ENCODE peak calls at places on chromosomes 11 and 22, in eight cellular contexts. T is thyroid gland, B is A549, D is Caco-2, S is IMR-90, Y is OCI-LY7, E is stomach, C is thoracic aorta. F is an unnamed sample.

GRCh38 chr22:50027639-50028537 is 15.3 kb upstream of the IL17REL start:
- DNase-seq in T (peak; percentile 87), B (peak; percentile 37), D (no peak), S (peak; percentile 13), Y (peak; percentile 9), E (peak; percentile 87), C (no peak), F (peak; percentile 60)

GRCh38 chr11:126697937-126698336 is 302.6 kb downstream of the KIRREL3 start:
- DNase-seq in T (no peak), B (no peak), D (no peak), S (no peak), Y (no peak), E (no peak), C (no peak), F (no peak)

GRCh38 chr11:45647329-45647728 is 18.1 kb downstream of the CHST1 start:
- DNase-seq in T (no peak), B (no peak), D (no peak), S (no peak), Y (no peak), E (no peak), C (no peak), F (no peak)

GRCh38 chr22:44765571-44766285 is 13.4 kb downstream of the ARHGAP8 start:
- DNase-seq in T (peak; percentile 59), B (no peak), D (no peak), S (no peak), Y (no peak), E (peak; percentile 63), C (no peak), F (peak; percentile 51)

GRCh38 chr22:47548953-47549740 is 786.7 kb downstream of the TBC1D22A start:
- DNase-seq in T (no peak), B (no peak), D (no peak), S (no peak), Y (no peak), E (no peak), C (no peak), F (no peak)

GRCh38 chr11:4680341-4680740 is 17.3 kb downstream of the OR51E2 start:
- DNase-seq in T (no peak), B (no peak), D (no peak), S (no peak), Y (no peak), E (no peak), C (no peak), F (no peak)

GRCh38 chr11:18492888-18493287 is 33.9 kb downstream of the TSG101 start:
- DNase-seq in T (peak; percentile 17), B (no peak), D (no peak), S (no peak), Y (no peak), E (no peak), C (no peak), F (no peak)

GRCh38 chr22:19802881-19803735 is 42.5 kb downstream of the TBX1 start:
- DNase-seq in T (no peak), B (no peak), D (peak; percentile 14), S (no peak), Y (no peak), E (no peak), C (no peak), F (peak; percentile 37)

GRCh38 chr11:11752688-11753087 is 89.1 kb upstream of the USP47 start:
- DNase-seq in T (no peak), B (no peak), D (no peak), S (no peak), Y (no peak), E (no peak), C (no peak), F (no peak)

GRCh38 chr11:132472411-132473205 is 1059.7 kb downstream of the OPCML start:
- DNase-seq in T (no peak), B (no peak), D (no peak), S (no peak), Y (no peak), E (no peak), C (no peak), F (no peak)

GRCh38 chr11:10930224-10930960 is 72.5 kb upstream of the ZBED5 start:
- DNase-seq in T (peak; percentile 34), B (no peak), D (no peak), S (peak; percentile 33), Y (no peak), E (no peak), C (no peak), F (no peak)

GRCh38 chr22:23415490-23415851 is 164.6 kb downstream of the IGLL1 start:
- DNase-seq in T (no peak), B (no peak), D (no peak), S (no peak), Y (no peak), E (peak; percentile 5), C (no peak), F (no peak)

GRCh38 chr11:84837402-84838069 is 789.6 kb downstream of the DLG2 start:
- DNase-seq in T (no peak), B (no peak), D (no peak), S (no peak), Y (no peak), E (no peak), C (no peak), F (no peak)

GRCh38 chr22:39098576-39098975 is 1.5 kb downstream of the APOBEC3H start:
- DNase-seq in T (no peak), B (no peak), D (no peak), S (no peak), Y (no peak), E (no peak), C (no peak), F (no peak)

GRCh38 chr11:65384301-65384889 is 1.9 kb upstream of the SLC25A45 start:
- DNase-seq in T (no peak), B (no peak), D (no peak), S (peak; percentile 56), Y (no peak), E (no peak), C (no peak), F (no peak)

GRCh38 chr11:58616594-58616993 is 5.9 kb upstream of the CNTF start:
- DNase-seq in T (no peak), B (no peak), D (no peak), S (peak; percentile 95), Y (no peak), E (no peak), C (no peak), F (no peak)

GRCh38 chr22:40226620-40227019 is 48.9 kb downstream of the TNRC6B start:
- DNase-seq in T (no peak), B (no peak), D (no peak), S (no peak), Y (no peak), E (no peak), C (no peak), F (no peak)

GRCh38 chr11:61967177-61967923 is at the start of gene FTH1:
- DNase-seq in T (peak; percentile 92), B (peak; percentile 77), D (peak; percentile 92), S (peak; percentile 88), Y (peak; percentile 92), E (peak; percentile 96), C (peak; percentile 57), F (peak; percentile 95)

GRCh38 chr11:61969838-61970452 is 2.5 kb upstream of the FTH1 start:
- DNase-seq in T (no peak), B (no peak), D (no peak), S (peak; percentile 87), Y (no peak), E (no peak), C (no peak), F (no peak)

GRCh38 chr11:61969391-61969758 is 1.9 kb upstream of the FTH1 start:
- DNase-seq in T (no peak), B (no peak), D (no peak), S (no peak), Y (no peak), E (no peak), C (no peak), F (no peak)

GRCh38 chr11:61967924-61968757 is 707 bp upstream of the FTH1 start:
- DNase-seq in T (peak; percentile 45), B (no peak), D (peak; percentile 53), S (no peak), Y (peak; percentile 54), E (peak; percentile 49), C (no peak), F (peak; percentile 80)

GRCh38 chr11:61968758-61969390 is 1.4 kb upstream of the FTH1 start:
- DNase-seq in T (no peak), B (no peak), D (no peak), S (no peak), Y (no peak), E (peak; percentile 11), C (no peak), F (no peak)
- H3K4me1 ChIP-seq in T (peaks cover 68% of the 10 kb centered on the region), B (peaks cover 59% of the 10 kb centered on the region), D (peaks cover 50% of the 10 kb centered on the region), S (peaks cover 32% of the 10 kb centered on the region), Y (peaks cover 67% of the 10 kb centered on the region), E (peaks cover 71% of the 10 kb centered on the region), C (peaks cover 72% of the 10 kb centered on the region), F (peaks cover 81% of the 10 kb centered on the region)

DNA sequence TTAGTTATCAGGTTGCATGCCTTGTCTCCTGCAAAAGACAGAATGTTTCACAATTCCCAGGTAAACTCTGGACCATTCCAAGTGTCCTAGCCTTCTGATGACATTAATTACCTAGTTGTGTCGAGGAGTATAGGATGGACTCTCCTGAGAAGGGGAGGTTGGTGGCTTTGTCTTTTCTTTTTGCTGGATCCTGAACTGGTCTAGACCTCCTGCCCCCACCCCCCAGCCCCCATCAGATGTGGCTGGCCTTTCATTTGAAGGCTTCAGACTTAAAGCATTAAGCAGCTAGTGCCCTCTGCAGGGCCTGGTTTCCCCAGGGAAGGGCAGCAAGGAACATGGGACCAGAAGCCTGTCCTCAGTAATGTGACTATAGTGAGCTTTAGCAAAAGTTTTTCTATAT is 9.7 kb downstream of the MCAM start:
- DNase-seq in T (no peak), B (no peak), D (no peak), S (no peak), Y (no peak), E (no peak), C (no peak), F (no peak)
- TF ChIP-seq CTCF in T (no peak), B (no peak), D (peak; percentile 31), S (peak; percentile 30), Y (peak; percentile 48), E (no peak), C (no peak), F (no peak)

GRCh38 chr11:114138411-114138810 is 78.9 kb downstream of the ZBTB16 start:
- DNase-seq in T (no peak), B (no peak), D (no peak), S (no peak), Y (no peak), E (no peak), C (no peak), F (no peak)

GRCh38 chr11:114137838-114138237 is 78.3 kb downstream of the ZBTB16 start:
- DNase-seq in T (no peak), B (no peak), D (no peak), S (no peak), Y (no peak), E (no peak), C (no peak), F (no peak)

GRCh38 chr11:114141863-114142590 is 82.5 kb downstream of the ZBTB16 start:
- DNase-seq in T (no peak), B (no peak), D (no peak), S (no peak), Y (no peak), E (no peak), C (no peak), F (no peak)

GRCh38 chr11:114142646-114143045 is 83.1 kb downstream of the ZBTB16 start:
- DNase-seq in T (no peak), B (no peak), D (no peak), S (no peak), Y (no peak), E (no peak), C (no peak), F (no peak)

GRCh38 chr11:114140826-114141225 is 81.3 kb downstream of the ZBTB16 start:
- DNase-seq in T (no peak), B (no peak), D (no peak), S (no peak), Y (no peak), E (no peak), C (no peak), F (no peak)
- H3K4me1 ChIP-seq in T (peaks cover 92% of the 10 kb centered on the region), B (no peaks in the 10 kb centered on the region), D (no peaks in the 10 kb centered on the region), S (no peaks in the 10 kb centered on the region), Y (peaks cover 9% of the 10 kb centered on the region), E (peaks cover 72% of the 10 kb centered on the region), C (peaks cover 98% of the 10 kb centered on the region), F (peaks cover 87% of the 10 kb centered on the region)

GRCh38 chr22:36563001-36563400 is 34.0 kb upstream of the EIF3D start:
- DNase-seq in T (no peak), B (no peak), D (no peak), S (no peak), Y (no peak), E (no peak), C (no peak), F (no peak)
- TF ChIP-seq CTCF in T (no peak), B (no peak), D (no peak), S (no peak), Y (peak; percentile 51), E (no peak), C (no peak), F (no peak)